ENCODE peak calls at places on chromosomes 5 and 9, in seven cellular contexts. W is neuronal stem cell, K is IMR-90, C is mesendoderm, S is H1, J is mesenchymal stem cell, L is trophoblast cell. H is an unnamed sample.

GRCh38 chr9:94991961-94992907 is 265.7 kb downstream of the AOPEP start:
- DNase-seq in W (no peak), K (no peak), C (no peak), S (no peak), J (no peak), L (no peak), H (no peak)

GRCh38 chr9:37010976-37011375 is 23.1 kb downstream of the PAX5 start:
- DNase-seq in W (no peak), K (no peak), C (no peak), S (no peak), J (no peak), L (no peak), H (no peak)

GRCh38 chr9:98130576-98131228 is 11.7 kb upstream of the TRIM14 start:
- DNase-seq in W (no peak), K (no peak), C (no peak), S (no peak), J (no peak), L (no peak), H (no peak)

GRCh38 chr9:37529111-37529510 is 43.4 kb downstream of the POLR1E start:
- DNase-seq in W (no peak), K (no peak), C (no peak), S (no peak), J (no peak), L (no peak), H (no peak)

GRCh38 chr5:15852217-15852616 is 327.4 kb downstream of the MARCHF11 start:
- DNase-seq in W (no peak), K (no peak), C (no peak), S (no peak), J (no peak), L (no peak), H (no peak)

GRCh38 chr5:142568271-142568995 is 117.5 kb downstream of the FGF1 start:
- DNase-seq in W (no peak), K (peak; percentile 90), C (no peak), S (no peak), J (peak; percentile 72), L (no peak), H (no peak)

GRCh38 chr9:125461501-125462190 is 200.0 kb downstream of the GAPVD1 start:
- DNase-seq in W (no peak), K (no peak), C (no peak), S (no peak), J (no peak), L (peak; percentile 62), H (no peak)

GRCh38 chr5:159826351-159827222 is 89.7 kb upstream of the ADRA1B start:
- DNase-seq in W (no peak), K (peak; percentile 81), C (peak; percentile 33), S (no peak), J (peak; percentile 78), L (no peak), H (peak; percentile 40)

GRCh38 chr9:137191245-137191644 is 2.8 kb downstream of the SSNA1 start:
- DNase-seq in W (no peak), K (no peak), C (no peak), S (no peak), J (no peak), L (no peak), H (no peak)

GRCh38 chr5:96661101-96661840 is 905 bp upstream of the CAST start:
- DNase-seq in W (peak; percentile 23), K (peak; percentile 61), C (peak; percentile 31), S (no peak), J (peak; percentile 80), L (no peak), H (no peak)

GRCh38 chr5:19928556-19929421 is 59.2 kb downstream of the CDH18 start:
- DNase-seq in W (no peak), K (peak; percentile 92), C (peak; percentile 29), S (no peak), J (peak; percentile 93), L (no peak), H (no peak)

GRCh38 chr5:31378838-31379237 is 153.1 kb downstream of the DROSHA start:
- DNase-seq in W (no peak), K (peak; percentile 71), C (no peak), S (no peak), J (no peak), L (no peak), H (no peak)

GRCh38 chr9:72875221-72875620 is 77.6 kb downstream of the ALDH1A1 start:
- DNase-seq in W (no peak), K (no peak), C (no peak), S (no peak), J (no peak), L (no peak), H (no peak)

GRCh38 chr5:170442921-170443320 is 53.8 kb upstream of the KCNMB1 start:
- DNase-seq in W (no peak), K (no peak), C (no peak), S (no peak), J (no peak), L (no peak), H (no peak)
- H3K4ac ChIP-seq in W (no peak overlapping the region), K (no peak overlapping the region), C (no peak overlapping the region), S (no peak overlapping the region), J (no peak overlapping the region), L (no peak overlapping the region), H (no peak overlapping the region)

GRCh38 chr9:121296213-121297127 is 28.5 kb downstream of the GSN start:
- DNase-seq in W (no peak), K (no peak), C (no peak), S (no peak), J (no peak), L (no peak), H (no peak)
- H3K4me1 ChIP-seq in W (peaks cover 26% of the 10 kb centered on the region), K (peaks cover 15% of the 10 kb centered on the region), C (peaks cover 2% of the 10 kb centered on the region), S (peaks cover 8% of the 10 kb centered on the region), J (peaks cover 42% of the 10 kb centered on the region), L (peaks cover 13% of the 10 kb centered on the region), H (peaks cover 8% of the 10 kb centered on the region)

DNA sequence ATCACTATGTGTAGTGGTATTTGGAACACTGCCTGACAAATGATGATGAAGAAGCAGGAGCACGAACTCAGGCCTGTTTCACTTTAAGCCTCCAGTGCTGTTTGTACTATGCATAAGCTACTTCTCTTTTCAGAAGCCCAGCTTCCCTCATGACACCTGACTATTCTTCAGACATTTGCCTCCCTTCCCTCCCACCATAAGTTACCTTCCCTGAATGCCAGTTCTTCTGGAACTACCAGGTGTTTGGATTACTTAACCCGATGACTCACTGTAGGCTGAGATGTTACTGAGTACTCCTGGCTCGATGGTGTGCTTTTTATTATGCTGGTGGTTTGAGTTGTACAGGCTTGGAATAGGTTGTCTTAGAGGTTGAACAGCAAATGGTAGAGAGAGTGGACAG is 180.0 kb downstream of the SPATA31D1 start:
- DNase-seq in W (no peak), K (peak; percentile 57), C (no peak), S (no peak), J (peak; percentile 27), L (peak; percentile 67), H (no peak)
- H3K4ac ChIP-seq in W (no peak overlapping the region), K (no peak overlapping the region), C (no peak overlapping the region), S (no peak overlapping the region), J (no peak overlapping the region), L (no peak overlapping the region), H (no peak overlapping the region)

GRCh38 chr9:33159760-33160127 is 7.4 kb downstream of the B4GALT1 start:
- DNase-seq in W (no peak), K (peak; percentile 92), C (no peak), S (no peak), J (peak; percentile 87), L (peak; percentile 83), H (no peak)

GRCh38 chr9:33158555-33159057 is 8.5 kb downstream of the B4GALT1 start:
- DNase-seq in W (no peak), K (no peak), C (no peak), S (no peak), J (no peak), L (no peak), H (no peak)

GRCh38 chr9:33157960-33158359 is 9.2 kb downstream of the B4GALT1 start:
- DNase-seq in W (no peak), K (no peak), C (peak; percentile 55), S (no peak), J (no peak), L (peak; percentile 92), H (no peak)

GRCh38 chr9:33161011-33161588 is 6.0 kb downstream of the B4GALT1 start:
- DNase-seq in W (peak; percentile 40), K (peak; percentile 98), C (peak; percentile 88), S (no peak), J (peak; percentile 98), L (peak; percentile 87), H (no peak)

DNA sequence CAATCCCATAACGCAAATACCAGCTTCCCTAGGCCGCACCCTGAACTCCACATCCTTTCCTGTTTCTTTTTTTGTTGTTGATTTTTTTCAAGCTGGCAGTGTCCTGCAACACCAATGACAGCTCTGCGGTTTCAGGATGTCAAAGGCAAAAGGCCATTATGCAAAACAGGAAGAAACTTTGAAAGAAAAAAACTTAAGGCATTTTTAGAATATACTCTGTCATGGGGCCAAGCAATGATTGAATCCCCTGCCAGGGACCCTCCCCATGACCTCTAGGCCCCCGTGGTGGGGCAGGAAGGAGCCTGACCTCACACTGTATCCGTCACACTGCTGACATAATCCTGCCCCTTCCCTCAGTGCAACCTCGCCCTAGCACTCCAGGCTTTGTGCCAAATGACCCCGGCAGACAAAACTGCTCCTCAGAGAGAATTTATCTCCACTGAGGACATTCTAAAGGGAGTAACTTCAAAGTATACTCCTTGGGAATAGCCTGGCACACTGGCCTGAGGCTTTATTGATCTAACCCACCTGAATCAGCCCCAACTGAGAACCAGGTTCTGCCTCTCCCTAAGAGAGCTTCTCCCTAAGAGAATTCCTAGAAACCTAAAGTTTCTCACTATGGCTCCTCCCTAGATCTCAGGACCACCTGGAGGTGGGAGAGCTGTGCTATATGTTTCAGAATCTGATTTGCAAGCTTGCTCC is 7.9 kb downstream of the B4GALT1 start:
- DNase-seq in W (no peak), K (peak; percentile 35), C (peak; percentile 23), S (no peak), J (peak; percentile 73), L (no peak), H (no peak)
- H3K4me1 ChIP-seq in W (peaks cover 24% of the 10 kb centered on the region), K (peaks cover 58% of the 10 kb centered on the region), C (peaks cover 22% of the 10 kb centered on the region), S (no peaks in the 10 kb centered on the region), J (peaks cover 45% of the 10 kb centered on the region), L (peaks cover 63% of the 10 kb centered on the region), H (peaks cover 3% of the 10 kb centered on the region)

DNA sequence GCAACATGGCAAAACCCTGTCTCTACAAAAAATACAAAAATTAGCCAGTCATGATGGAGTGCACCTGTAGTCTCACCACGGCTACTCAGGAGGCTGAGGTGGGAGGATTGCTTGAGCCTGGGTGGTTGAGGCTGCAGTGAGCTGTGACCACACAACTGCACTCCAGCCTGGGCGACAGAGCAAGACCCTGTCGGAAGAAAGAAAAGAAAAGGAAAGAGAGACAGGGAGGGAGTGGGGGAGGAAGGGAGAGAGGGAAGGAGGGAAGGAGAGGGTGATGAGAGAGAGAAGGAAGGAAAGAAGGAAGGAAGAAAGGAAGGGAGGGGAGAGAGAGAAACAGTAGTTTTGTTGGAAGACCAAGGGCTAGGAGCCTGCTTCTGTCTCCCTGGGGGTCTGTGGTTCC is 142.4 kb downstream of the C9orf50 start:
- DNase-seq in W (no peak), K (no peak), C (no peak), S (no peak), J (no peak), L (no peak), H (no peak)
- H3K4ac ChIP-seq in W (no peak overlapping the region), K (peak overlapping the region; percentile 48), C (no peak overlapping the region), S (no peak overlapping the region), J (no peak overlapping the region), L (no peak overlapping the region), H (no peak overlapping the region)

DNA sequence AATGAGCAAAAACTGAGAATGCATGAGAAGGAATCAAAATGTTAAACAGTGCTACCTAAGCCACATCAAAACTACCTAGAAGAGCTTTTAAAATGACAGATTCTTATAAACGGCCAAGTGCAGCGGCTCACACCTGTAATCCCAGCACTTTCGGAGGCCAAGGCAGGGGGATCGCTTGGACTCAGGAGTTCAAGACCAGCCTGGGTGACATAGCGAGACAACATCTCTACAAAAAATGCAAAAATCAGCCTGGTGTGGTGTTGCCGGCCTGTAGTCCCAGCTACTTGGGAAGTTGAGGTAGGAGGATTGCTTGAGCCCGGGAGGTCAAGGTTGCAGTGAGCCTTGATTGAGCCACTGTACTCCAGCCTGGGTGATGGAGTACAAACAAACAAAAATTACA is 13.4 kb downstream of the FNBP1 start:
- DNase-seq in W (no peak), K (no peak), C (no peak), S (no peak), J (no peak), L (no peak), H (no peak)
- H3K4me1 ChIP-seq in W (no peaks in the 10 kb centered on the region), K (no peaks in the 10 kb centered on the region), C (no peaks in the 10 kb centered on the region), S (no peaks in the 10 kb centered on the region), J (peaks cover 2% of the 10 kb centered on the region), L (no peaks in the 10 kb centered on the region), H (no peaks in the 10 kb centered on the region)

H was measured in H9.